ENCODE peak calls at places on chromosomes 2 and 18, in four cellular contexts. R is iPS DF 6.9, J is IMR-90, L is ovary. Z is an unnamed sample.
A peak's percentile ranks its signal among the peaks of the same experiment; 100 is the strongest.

GRCh38 chr2:66509326-66509811 is 74.4 kb downstream of the MEIS1 start:
- DNase-seq in R (no peak), L (no peak), J (peak; percentile 60), Z (no peak)

GRCh38 chr2:145591109-145591809 is 1071.3 kb upstream of the ZEB2 start:
- DNase-seq in L (no peak), R (no peak), J (no peak), Z (no peak)

GRCh38 chr2:230933521-230934180 is 8.6 kb upstream of the GPR55 start:
- DNase-seq in R (no peak), J (no peak), L (no peak), Z (no peak)

GRCh38 chr18:48786621-48787522 is 163.9 kb downstream of the SMAD7 start:
- DNase-seq in R (no peak), J (no peak), L (peak; percentile 27), Z (no peak)

GRCh38 chr2:233926806-233927205 is 9.6 kb downstream of the TRPM8 start:
- DNase-seq in L (no peak), J (no peak), R (no peak), Z (no peak)

GRCh38 chr2:189178007-189178406 is 1.6 kb downstream of the COL5A2 start:
- DNase-seq in J (peak; percentile 51), R (no peak), L (no peak), Z (no peak)

GRCh38 chr2:239869272-239870155 is 155.6 kb downstream of the NDUFA10 start:
- DNase-seq in J (no peak), R (no peak), L (no peak), Z (peak; percentile 26)

GRCh38 chr2:149313512-149313972 is 16.8 kb upstream of the LYPD6 start:
- DNase-seq in J (peak; percentile 24), R (peak; percentile 82), L (no peak), Z (no peak)

GRCh38 chr2:45653125-45653524 is 1.6 kb downstream of the PRKCE start:
- DNase-seq in J (no peak), L (no peak), R (no peak), Z (no peak)

GRCh38 chr2:88874063-88874657 is 182.7 kb downstream of the RPIA start:
- DNase-seq in J (peak; percentile 63), L (no peak), R (peak; percentile 35), Z (no peak)

DNA sequence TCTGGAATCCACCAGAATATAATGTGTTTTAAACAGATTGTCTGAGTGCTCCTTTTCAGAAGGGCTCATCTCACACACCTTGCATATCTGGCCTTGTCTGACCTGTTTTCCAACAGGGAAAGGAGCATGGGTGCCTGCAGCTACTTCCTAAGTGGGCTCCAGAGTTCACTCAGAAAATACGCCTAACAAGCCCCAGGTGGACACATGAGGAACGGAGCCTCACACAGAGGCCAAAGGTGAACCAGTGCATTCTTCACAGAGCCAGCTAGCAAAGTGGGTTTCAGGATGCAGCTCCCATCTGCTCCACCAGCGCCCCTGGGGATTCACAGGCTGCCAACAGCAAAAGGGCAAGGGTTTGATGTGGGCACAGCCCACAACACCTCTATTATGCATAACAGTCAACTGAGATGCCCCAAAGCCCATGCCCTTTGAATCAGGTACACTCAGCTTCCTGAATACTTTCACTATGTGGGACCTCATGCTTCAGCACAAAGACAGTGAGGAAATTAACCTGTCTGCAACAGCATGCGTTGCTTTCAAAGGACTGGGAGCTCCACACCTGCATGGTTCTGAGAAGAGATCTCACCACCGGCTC is 86.6 kb downstream of the CCBE1 start:
- DNase-seq in J (no peak), L (no peak), R (no peak), Z (no peak)
- H3K4me1 ChIP-seq in J (peaks cover 13% of the 10 kb centered on the region), L (peaks cover 29% of the 10 kb centered on the region), R (peaks cover 2% of the 10 kb centered on the region), Z (peaks cover 3% of the 10 kb centered on the region)

DNA sequence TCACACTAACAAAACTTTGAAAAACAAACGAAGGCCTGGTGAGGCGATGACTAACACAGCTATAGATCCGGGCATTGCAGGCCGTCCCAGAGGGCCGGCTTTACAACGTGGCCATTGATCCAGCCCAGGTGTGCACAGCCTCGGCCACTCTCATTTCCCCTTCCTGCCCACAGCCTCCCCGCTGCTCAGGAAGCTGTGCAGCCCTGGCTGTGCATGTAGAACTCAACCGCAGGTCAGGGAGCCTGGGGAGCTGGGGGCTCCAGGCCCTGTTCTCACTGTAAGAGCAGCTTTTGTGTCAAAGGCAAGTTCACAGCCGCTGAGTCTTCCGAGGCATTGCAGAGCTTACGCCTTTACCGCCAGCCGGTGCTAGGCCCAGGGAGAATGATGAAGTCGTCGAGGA is 87.2 kb downstream of the LONRF2 start:
- DNase-seq in J (peak; percentile 33), L (no peak), R (no peak), Z (no peak)
- H3K4me1 ChIP-seq in J (peaks cover 4% of the 10 kb centered on the region), L (no peaks in the 10 kb centered on the region), R (no peaks in the 10 kb centered on the region), Z (peaks cover 2% of the 10 kb centered on the region)

GRCh38 chr2:101993772-101994171 is 2.0 kb downstream of the IL1R2 start:
- DNase-seq in J (no peak), R (no peak), L (no peak), Z (no peak)
- H3K4me1 ChIP-seq in J (no peaks in the 10 kb centered on the region), R (no peaks in the 10 kb centered on the region), L (no peaks in the 10 kb centered on the region), Z (no peaks in the 10 kb centered on the region)

GRCh38 chr18:9147440-9148238 is 11.1 kb downstream of the ANKRD12 start:
- DNase-seq in L (no peak), R (no peak), J (peak; percentile 81), Z (no peak)
- H3K4me1 ChIP-seq in L (peaks cover 3% of the 10 kb centered on the region), R (no peaks in the 10 kb centered on the region), J (peaks cover 7% of the 10 kb centered on the region), Z (peaks cover 14% of the 10 kb centered on the region)

GRCh38 chr2:173654146-173654895 is 299.6 kb downstream of the CDCA7 start:
- DNase-seq in J (no peak), R (no peak), L (no peak), Z (no peak)
- H3K4me1 ChIP-seq in J (peaks cover 17% of the 10 kb centered on the region), R (peaks cover 2% of the 10 kb centered on the region), L (no peaks in the 10 kb centered on the region), Z (peaks cover 2% of the 10 kb centered on the region)

DNA sequence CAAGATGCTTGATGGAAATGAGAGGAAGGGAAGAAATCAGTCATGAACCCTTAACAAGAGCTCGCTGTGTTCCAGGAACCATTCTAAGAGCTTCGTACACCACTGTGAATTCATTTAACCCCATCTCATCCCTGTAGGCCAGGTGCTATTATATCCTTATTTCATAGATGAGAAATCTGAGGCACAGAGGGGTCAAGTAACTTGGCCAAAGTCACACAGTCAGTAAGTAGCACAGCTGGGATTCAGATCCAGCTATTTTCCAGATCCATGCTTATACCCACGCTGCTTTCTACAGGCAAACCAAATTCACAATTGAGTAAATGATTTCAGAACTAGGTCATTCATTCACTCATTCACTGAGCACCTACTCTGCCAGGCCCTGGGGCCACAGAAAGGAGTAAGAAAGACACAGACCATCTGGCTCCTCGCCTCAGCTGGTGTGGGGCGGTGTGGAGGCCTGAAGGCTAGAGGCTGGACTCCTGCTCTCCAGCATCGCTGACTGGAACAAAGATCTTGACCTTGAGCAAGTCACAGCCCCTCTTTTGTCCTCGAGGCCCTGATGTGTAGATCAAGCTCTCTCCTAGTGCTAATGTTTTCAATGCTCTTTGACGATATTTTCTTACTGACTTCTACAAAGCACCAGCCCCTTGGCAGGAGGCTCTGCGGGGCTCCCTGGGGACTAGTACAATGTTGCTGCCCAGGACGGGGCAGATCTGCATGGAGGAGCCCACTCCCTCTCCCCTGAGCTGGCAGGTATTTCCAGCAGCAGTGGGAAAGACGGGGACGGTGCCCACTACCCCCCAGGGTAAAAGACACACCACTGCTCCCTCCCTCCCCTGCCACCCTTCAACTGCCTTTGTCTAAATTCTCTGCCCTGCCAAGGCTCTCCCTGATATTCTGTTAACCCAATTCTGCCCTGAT is 26.5 kb downstream of the STEAP3 start:
- DNase-seq in J (no peak), R (no peak), L (peak; percentile 31), Z (no peak)
- H3K4me1 ChIP-seq in J (peaks cover 31% of the 10 kb centered on the region), R (peaks cover 6% of the 10 kb centered on the region), L (no peaks in the 10 kb centered on the region), Z (no peaks in the 10 kb centered on the region)

Z was measured in lung.